ENCODE peak calls at places on chromosomes 5 and 9, in six cellular contexts. Z is body of pancreas; J is stimulated activated CD4-positive, alpha-beta T cell treated with anti-CD3 and anti-CD28 coated beads, Interleukin-4, amount 100 ng/mL, for 48 hours; C is AG04450; N is CD8-positive, alpha-beta T cell; F is cardiac fibroblast. O is an unnamed sample.

GRCh38 chr5:149060325-149060724 is 2.5 kb downstream of the SH3TC2 start:
- DNase-seq in C (no peak), J (no peak), Z (no peak), N (no peak), F (peak; percentile 68), O (no peak)

GRCh38 chr5:122126177-122126701 is 3.1 kb upstream of the ZNF474 start:
- DNase-seq in J (no peak), C (peak; percentile 59), Z (no peak), F (no peak), N (no peak), O (no peak)

GRCh38 chr5:141742866-141743651 is 61.0 kb upstream of the ARAP3 start:
- DNase-seq in Z (no peak), C (no peak), N (no peak), J (no peak), F (peak; percentile 45), O (no peak)

GRCh38 chr9:131885144-131885609 is 145.3 kb upstream of the RAPGEF1 start:
- DNase-seq in Z (no peak), J (no peak), C (no peak), F (peak; percentile 19), N (no peak), O (no peak)

GRCh38 chr9:108057421-108058136 is 568.0 kb upstream of the KLF4 start:
- DNase-seq in Z (no peak), N (no peak), J (no peak), C (peak; percentile 92), F (peak; percentile 98), O (peak; percentile 49)

GRCh38 chr5:179558912-179559279 is 8.5 kb downstream of the RUFY1 start:
- DNase-seq in J (no peak), C (no peak), N (no peak), F (peak; percentile 65), Z (peak; percentile 42), O (no peak)

GRCh38 chr9:97694768-97695167 is 2.4 kb downstream of the XPA start:
- DNase-seq in Z (no peak), C (no peak), J (no peak), N (no peak), F (no peak), O (no peak)

GRCh38 chr5:66207800-66208561 is 63.9 kb downstream of the SREK1 start:
- DNase-seq in C (no peak), J (no peak), F (no peak), Z (no peak), N (no peak), O (no peak)

GRCh38 chr9:136015656-136016055 is 54.5 kb upstream of the UBAC1 start:
- DNase-seq in C (no peak), N (peak; percentile 3), F (no peak), J (no peak), Z (no peak), O (no peak)

GRCh38 chr5:169126376-169127043 is 174.4 kb downstream of the SLIT3 start:
- DNase-seq in N (no peak), C (no peak), F (no peak), Z (no peak), J (no peak), O (no peak)

GRCh38 chr5:132225165-132226032 is 2.3 kb downstream of the P4HA2 start:
- DNase-seq in N (peak; percentile 24), Z (peak; percentile 66), F (peak; percentile 84), C (no peak), J (peak; percentile 28), O (peak; percentile 60)

GRCh38 chr9:83708515-83709158 is 879 bp upstream of the UBQLN1 start:
- DNase-seq in C (no peak), N (peak; percentile 55), F (peak; percentile 72), J (peak; percentile 19), Z (peak; percentile 77), O (peak; percentile 81)

GRCh38 chr9:111005711-111006482 is 32.4 kb downstream of the LPAR1 start:
- DNase-seq in C (no peak), F (no peak), Z (no peak), J (no peak), N (no peak), O (no peak)

GRCh38 chr9:89592963-89593775 is 11.6 kb upstream of the GADD45G start:
- DNase-seq in Z (no peak), F (no peak), J (no peak), C (no peak), N (no peak), O (peak; percentile 35)

GRCh38 chr9:94668424-94668916 is 29.2 kb upstream of the FBP1 start:
- DNase-seq in C (no peak), N (no peak), Z (no peak), F (no peak), J (no peak), O (no peak)

GRCh38 chr9:109497193-109498165 is 628 bp downstream of the PTPN3 start:
- DNase-seq in Z (peak; percentile 51), J (no peak), C (no peak), F (no peak), N (no peak), O (no peak)

GRCh38 chr5:39543335-39543734 is 118.6 kb upstream of the DAB2 start:
- DNase-seq in N (no peak), J (no peak), F (peak; percentile 49), C (no peak), Z (no peak), O (no peak)